ENCODE peak calls at places on chromosome 12, in four cellular contexts. B is psoas muscle; R is CD4-positive, CD25-positive, alpha-beta regulatory T cell; D is foreskin keratinocyte. T is an unnamed sample.

GRCh38 chr12:21939435-21939834 is 1.8 kb downstream of the ABCC9 start:
- DNase-seq in D (no peak), R (no peak), B (no peak), T (no peak)

GRCh38 chr12:2417761-2418160 is 365.0 kb downstream of the CACNA1C start:
- DNase-seq in R (no peak), B (no peak), D (no peak), T (no peak)

GRCh38 chr12:43957732-43958131 is 121.9 kb downstream of the TMEM117 start:
- DNase-seq in R (peak; percentile 13), B (no peak), D (peak; percentile 57), T (no peak)

GRCh38 chr12:93025145-93026103 is 96.3 kb upstream of the EEA1 start:
- DNase-seq in B (no peak), R (no peak), D (peak; percentile 56), T (no peak)

GRCh38 chr12:124715121-124715990 is 147.9 kb upstream of the NCOR2 start:
- DNase-seq in B (peak; percentile 58), R (no peak), D (peak; percentile 56), T (no peak)

GRCh38 chr12:118326971-118327370 is 45.7 kb downstream of the TAOK3 start:
- DNase-seq in D (no peak), B (no peak), R (no peak), T (no peak)

GRCh38 chr12:30047499-30048262 is 263.9 kb upstream of the TMTC1 start:
- DNase-seq in B (no peak), D (peak; percentile 52), R (no peak), T (no peak)

GRCh38 chr12:95168746-95169145 is 48.5 kb downstream of the FGD6 start:
- DNase-seq in D (no peak), B (no peak), R (no peak), T (no peak)

GRCh38 chr12:92462049-92462448 is 240.7 kb upstream of the PLEKHG7 start:
- DNase-seq in B (no peak), R (peak; percentile 10), D (no peak), T (no peak)

GRCh38 chr12:14849664-14850063 is 6.3 kb upstream of the ART4 start:
- DNase-seq in R (no peak), D (peak; percentile 52), B (no peak), T (no peak)

GRCh38 chr12:123396543-123396942 is 12.6 kb downstream of the KMT5A start:
- DNase-seq in D (no peak), B (no peak), R (no peak), T (no peak)

GRCh38 chr12:123397400-123397799 is 13.5 kb downstream of the KMT5A start:
- DNase-seq in B (no peak), R (no peak), D (no peak), T (no peak)

GRCh38 chr12:123398177-123398916 is 14.4 kb downstream of the KMT5A start:
- DNase-seq in R (no peak), B (peak; percentile 60), D (no peak), T (no peak)

GRCh38 chr12:123395236-123395635 is 11.3 kb downstream of the KMT5A start:
- DNase-seq in B (no peak), D (no peak), R (no peak), T (no peak)

DNA sequence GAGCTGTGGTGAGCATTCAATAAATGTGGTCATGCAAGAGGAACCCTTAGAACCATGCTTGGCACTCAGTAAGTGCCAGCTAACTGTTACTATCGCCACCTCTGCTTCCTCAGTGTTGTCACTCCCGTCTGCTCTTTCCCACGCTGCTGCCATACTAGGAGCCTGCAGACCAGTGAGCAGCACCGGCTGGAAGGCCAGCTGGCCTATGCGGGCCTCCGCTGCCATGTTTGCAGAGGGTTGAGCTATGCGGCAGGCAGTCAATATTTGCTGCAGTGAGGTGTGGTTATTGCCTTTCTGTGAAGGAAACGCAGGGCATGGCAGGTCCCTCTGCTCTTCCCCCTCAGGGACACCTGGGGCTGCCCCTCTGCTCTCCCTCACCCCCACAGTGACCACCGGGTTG is 13.0 kb downstream of the KMT5A start:
- DNase-seq in D (no peak), R (no peak), B (no peak), T (no peak)
- H3K27ac ChIP-seq in D (no peak overlapping the region), R (no peak overlapping the region), B (no peak overlapping the region), T (peak overlapping the region; percentile 64)

GRCh38 chr12:51320695-51321320 is 3.2 kb downstream of the BIN2 start:
- DNase-seq in B (no peak), R (no peak), D (no peak), T (no peak)

GRCh38 chr12:51320311-51320694 is 3.7 kb downstream of the BIN2 start:
- DNase-seq in R (no peak), D (no peak), B (no peak), T (no peak)

GRCh38 chr12:51321882-51322281 is 2.1 kb downstream of the BIN2 start:
- DNase-seq in D (no peak), R (no peak), B (no peak), T (no peak)

GRCh38 chr12:51322452-51322851 is 1.5 kb downstream of the BIN2 start:
- DNase-seq in D (no peak), B (no peak), R (no peak), T (no peak)

DNA sequence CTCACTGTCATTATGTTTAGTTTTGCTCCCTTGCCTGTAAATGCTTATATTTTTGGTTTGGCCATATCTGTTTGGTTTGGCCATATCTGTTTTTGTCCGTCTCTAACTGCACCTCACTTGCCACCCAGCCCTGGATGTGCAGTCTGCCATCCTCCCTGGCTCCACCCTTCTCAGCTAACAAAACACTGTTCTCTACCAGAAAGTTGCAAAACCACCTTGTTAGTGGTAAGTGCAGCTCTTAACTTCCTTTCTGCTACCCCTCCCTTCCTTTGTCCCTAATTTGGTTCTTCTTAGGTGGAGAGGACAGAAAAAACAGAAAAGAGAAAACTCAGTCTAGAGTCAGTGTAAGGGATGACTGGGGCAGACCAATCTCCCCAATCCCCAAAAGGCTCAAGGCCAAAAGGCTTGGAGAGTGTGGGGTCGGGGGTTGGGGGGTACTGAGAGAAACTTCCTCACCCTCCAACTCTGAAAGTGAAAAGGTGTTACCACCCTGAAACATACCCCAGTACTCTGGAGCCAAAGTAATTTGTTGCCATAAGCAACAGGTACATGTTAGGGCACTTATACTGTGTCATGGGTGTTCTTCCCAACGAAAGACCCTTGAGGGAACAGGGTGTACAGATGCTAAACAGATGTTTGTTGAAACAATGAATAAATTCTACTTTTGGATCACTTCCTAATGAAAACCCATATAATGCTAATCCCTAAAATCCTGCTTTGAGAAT is 5.0 kb downstream of the BIN2 start:
- DNase-seq in R (peak; percentile 70), B (no peak), D (no peak), T (no peak)
- H3K27ac ChIP-seq in R (peak overlapping the region; percentile 95), B (no peak overlapping the region), D (no peak overlapping the region), T (no peak overlapping the region)

DNA sequence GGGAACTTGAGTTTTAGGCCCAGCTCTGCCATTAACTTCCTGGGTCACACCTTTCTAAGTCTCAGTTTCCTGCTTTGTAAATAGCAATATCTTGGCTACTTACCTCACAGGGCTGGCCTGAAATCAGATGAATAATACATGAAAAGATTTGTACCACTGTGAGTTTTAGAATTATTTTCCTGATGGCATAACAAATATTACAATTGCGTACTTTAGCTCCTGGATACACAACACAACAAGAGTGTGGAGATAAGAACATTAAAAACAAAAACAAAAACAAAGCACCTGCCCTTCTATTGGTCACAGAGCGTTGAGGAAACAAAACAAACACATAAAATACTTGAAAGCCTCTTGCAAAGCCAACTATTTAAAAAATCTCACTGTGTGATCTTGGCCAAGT is 4.9 kb upstream of the HDAC7 start:
- DNase-seq in B (no peak), D (no peak), R (no peak), T (no peak)
- H3K27ac ChIP-seq in B (no peak overlapping the region), D (no peak overlapping the region), R (peak overlapping the region; percentile 74), T (no peak overlapping the region)

GRCh38 chr12:57147641-57147944 is 174 bp upstream of the LRP1-AS start:
- DNase-seq in R (no peak), B (no peak), D (no peak), T (no peak)
- H3K27ac ChIP-seq in R (no peak overlapping the region), B (peak overlapping the region; percentile 9), D (no peak overlapping the region), T (peak overlapping the region; percentile 88)

GRCh38 chr12:78887008-78887407 is 22.4 kb downstream of the SYT1 start:
- DNase-seq in B (no peak), R (no peak), D (peak; percentile 44), T (no peak)

GRCh38 chr12:78888583-78888982 is 24.0 kb downstream of the SYT1 start:
- DNase-seq in R (no peak), D (no peak), B (no peak), T (no peak)

GRCh38 chr12:78887444-78887843 is 22.9 kb downstream of the SYT1 start:
- DNase-seq in B (no peak), D (no peak), R (no peak), T (no peak)

GRCh38 chr12:78891646-78892353 is 27.2 kb downstream of the SYT1 start:
- DNase-seq in R (no peak), B (no peak), D (no peak), T (no peak)
- H3K27ac ChIP-seq in R (no peak overlapping the region), B (no peak overlapping the region), D (no peak overlapping the region), T (no peak overlapping the region)